ENCODE peak calls at places on chromosomes 3 and 15, in seven cellular contexts. P, W, S, I, M, H and U are unnamed samples. For H3K4me1, the result is how much of the 10 kb centered on the place peaks cover.

GRCh38 chr3:35335703-35336102 is 303.6 kb upstream of the ARPP21 start:
- DNase-seq in M (no peak), P (no peak), W (no peak), I (no peak), S (no peak), H (no peak), U (no peak)

GRCh38 chr3:63719796-63720445 is 67.4 kb downstream of the SNTN start:
- DNase-seq in H (no peak), S (no peak), P (no peak), I (no peak), M (no peak), W (no peak), U (no peak)

GRCh38 chr3:120908030-120908802 is at the start of gene STXBP5L:
- DNase-seq in M (peak), H (no peak), W (peak), S (peak), I (peak), P (peak), U (peak)

GRCh38 chr3:196186661-196187573 is 24.3 kb downstream of the ZDHHC19 start:
- DNase-seq in S (no peak), I (no peak), H (no peak), M (peak), W (no peak), P (no peak), U (no peak)

GRCh38 chr3:181913254-181913653 is 201.5 kb downstream of the SOX2 start:
- DNase-seq in H (no peak), P (no peak), S (no peak), W (no peak), M (no peak), I (no peak), U (no peak)

GRCh38 chr3:130414457-130414856 is 69.0 kb downstream of the COL6A5 start:
- DNase-seq in W (no peak), S (no peak), H (no peak), I (no peak), P (no peak), M (no peak), U (no peak)

GRCh38 chr15:37015025-37015424 is 85.3 kb downstream of the MEIS2 start:
- DNase-seq in I (no peak), M (no peak), S (no peak), W (no peak), P (no peak), H (no peak), U (no peak)

GRCh38 chr15:98648654-98649537 is 557 bp downstream of the IGF1R start:
- DNase-seq in P (no peak), M (peak), I (no peak), H (no peak), S (no peak), W (peak), U (peak)

GRCh38 chr15:62067448-62068044 is 769 bp downstream of the C2CD4A start:
- DNase-seq in I (no peak), H (no peak), M (peak), S (no peak), W (no peak), P (no peak), U (peak)

GRCh38 chr15:74754593-74755215 is 6.1 kb downstream of the CYP1A2 start:
- DNase-seq in W (no peak), H (no peak), I (no peak), S (no peak), P (no peak), M (no peak), U (no peak)

GRCh38 chr3:73602171-73602570 is 22.6 kb downstream of the PDZRN3 start:
- DNase-seq in H (no peak), W (no peak), M (no peak), I (no peak), P (no peak), S (no peak), U (no peak)

GRCh38 chr3:195897081-195897852 is 11.1 kb downstream of the TNK2 start:
- DNase-seq in S (peak), W (peak), P (no peak), I (peak), M (peak), H (no peak), U (no peak)

GRCh38 chr3:143476965-143477640 is 357.5 kb downstream of the CHST2 start:
- DNase-seq in P (no peak), M (no peak), I (no peak), S (no peak), H (no peak), W (no peak), U (no peak)

GRCh38 chr3:177946515-177946914 is 589.7 kb upstream of the KCNMB2 start:
- DNase-seq in S (no peak), W (no peak), M (no peak), P (no peak), I (no peak), H (no peak), U (no peak)

GRCh38 chr3:114363554-114364202 is 69.8 kb downstream of the TIGIT start:
- DNase-seq in W (no peak), P (no peak), I (no peak), H (no peak), M (no peak), S (no peak), U (no peak)

GRCh38 chr3:86695752-86696151 is 295.2 kb downstream of the VGLL3 start:
- DNase-seq in S (no peak), P (no peak), I (no peak), M (no peak), H (no peak), W (no peak), U (no peak)

GRCh38 chr3:190209533-190209932 is 88.8 kb upstream of the P3H2 start:
- DNase-seq in P (no peak), M (no peak), H (no peak), W (no peak), S (no peak), I (no peak), U (no peak)

GRCh38 chr3:183008799-183009198 is 28.5 kb upstream of the DCUN1D1 start:
- DNase-seq in M (no peak), H (no peak), S (no peak), P (no peak), I (no peak), W (no peak), U (no peak)

GRCh38 chr3:195744437-195744836 is 23.7 kb downstream of the MUC20 start:
- DNase-seq in I (no peak), W (no peak), M (no peak), S (no peak), P (no peak), H (no peak), U (no peak)

GRCh38 chr3:152298393-152299242 is 29.9 kb downstream of the MBNL1 start:
- DNase-seq in I (no peak), S (peak), H (peak), P (no peak), W (peak), M (peak), U (peak)

GRCh38 chr3:97687734-97688133 is 76.8 kb upstream of the ARL6 start:
- DNase-seq in M (no peak), I (no peak), P (no peak), H (no peak), S (no peak), W (no peak), U (peak)

GRCh38 chr3:81311321-81311720 is 450.1 kb downstream of the GBE1 start:
- DNase-seq in I (no peak), W (no peak), M (no peak), S (no peak), H (no peak), P (no peak), U (no peak)

GRCh38 chr15:34754674-34755418 is at the start of gene GJD2:
- DNase-seq in M (no peak), W (peak), S (no peak), H (no peak), I (no peak), P (no peak), U (peak)

GRCh38 chr15:81894069-81894468 is 151.7 kb downstream of the MEX3B start:
- DNase-seq in W (no peak), S (no peak), M (no peak), P (no peak), H (no peak), I (no peak), U (no peak)
- H3K4me1 ChIP-seq in W (under half), S (under half), M (under half), P (under half), H (under half), I (under half), U (under half)

GRCh38 chr3:10290476-10291138 is 2.1 kb downstream of the GHRL start:
- DNase-seq in I (no peak), M (no peak), H (no peak), S (no peak), P (no peak), W (no peak), U (no peak)

GRCh38 chr3:10291139-10291500 is 1.6 kb downstream of the GHRL start:
- DNase-seq in W (no peak), P (no peak), M (no peak), H (no peak), I (no peak), S (no peak), U (no peak)

GRCh38 chr3:10294030-10294591 is 1.4 kb upstream of the GHRL start:
- DNase-seq in P (no peak), M (no peak), H (no peak), S (no peak), W (no peak), I (no peak), U (no peak)

GRCh38 chr3:10291641-10292040 is 1.1 kb downstream of the GHRL start:
- DNase-seq in I (no peak), P (no peak), H (no peak), M (no peak), S (no peak), W (no peak), U (no peak)

DNA sequence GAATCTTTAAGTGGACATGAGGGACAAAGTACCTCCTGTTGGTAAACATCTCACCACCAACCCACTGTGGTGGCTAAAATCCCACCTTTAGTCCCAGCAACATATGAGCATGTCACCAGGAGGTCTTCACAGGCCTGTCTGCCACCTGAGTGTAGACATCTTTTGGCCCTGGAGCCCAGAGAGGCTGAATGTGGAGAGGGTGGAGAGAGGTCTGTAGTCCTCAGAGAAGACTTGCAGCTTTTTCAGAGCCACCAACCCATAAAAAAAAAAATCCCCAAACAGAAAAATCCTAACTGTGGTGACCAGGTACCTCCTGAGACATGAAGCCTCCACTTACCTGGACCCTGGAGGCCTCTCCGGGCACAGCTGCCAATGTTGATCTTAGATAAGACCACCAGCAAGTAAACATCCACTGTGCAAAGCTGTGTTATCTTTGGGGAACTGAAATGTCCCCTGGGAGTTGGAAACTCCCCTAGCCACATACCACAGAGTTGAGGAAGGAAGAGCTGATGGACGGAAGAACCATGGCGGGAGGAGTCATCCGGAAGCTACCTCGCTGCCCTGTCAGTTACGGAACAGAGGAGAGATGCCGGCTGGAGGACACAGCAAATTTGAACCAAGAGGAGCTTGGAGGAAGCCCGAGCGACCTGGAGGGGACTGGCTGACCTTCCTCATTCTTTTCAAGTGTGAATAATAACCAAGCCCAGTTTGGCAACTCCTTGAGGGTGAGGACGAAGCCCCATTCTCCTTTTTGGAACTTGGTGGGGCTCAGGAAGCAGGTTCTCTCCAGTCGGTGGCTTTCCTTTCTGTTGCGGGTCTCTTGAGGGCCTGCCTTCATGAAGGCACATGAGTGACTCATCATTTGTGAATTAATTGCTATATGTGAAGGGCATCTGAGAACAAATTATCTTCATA is at the start of gene GHRL:
- DNase-seq in S (no peak), P (no peak), H (no peak), W (peak), M (no peak), I (no peak), U (no peak)
- TF ChIP-seq POLR2A in S (no peak), P (no peak), H (no peak), W (no peak), M (no peak), I (no peak), U (no peak)

GRCh38 chr3:42184622-42185010 is 81.4 kb downstream of the CCK start:
- DNase-seq in I (no peak), W (no peak), M (no peak), P (no peak), H (no peak), S (no peak), U (no peak)

GRCh38 chr3:42185044-42185443 is 80.9 kb downstream of the CCK start:
- DNase-seq in H (no peak), M (no peak), P (no peak), I (no peak), S (no peak), W (no peak), U (no peak)

GRCh38 chr3:42183991-42184621 is 81.9 kb downstream of the CCK start:
- DNase-seq in M (no peak), I (no peak), H (no peak), W (no peak), P (no peak), S (no peak), U (no peak)

GRCh38 chr3:42180901-42181300 is 85.1 kb downstream of the CCK start:
- DNase-seq in S (no peak), M (no peak), H (no peak), W (no peak), I (peak), P (no peak), U (no peak)

DNA sequence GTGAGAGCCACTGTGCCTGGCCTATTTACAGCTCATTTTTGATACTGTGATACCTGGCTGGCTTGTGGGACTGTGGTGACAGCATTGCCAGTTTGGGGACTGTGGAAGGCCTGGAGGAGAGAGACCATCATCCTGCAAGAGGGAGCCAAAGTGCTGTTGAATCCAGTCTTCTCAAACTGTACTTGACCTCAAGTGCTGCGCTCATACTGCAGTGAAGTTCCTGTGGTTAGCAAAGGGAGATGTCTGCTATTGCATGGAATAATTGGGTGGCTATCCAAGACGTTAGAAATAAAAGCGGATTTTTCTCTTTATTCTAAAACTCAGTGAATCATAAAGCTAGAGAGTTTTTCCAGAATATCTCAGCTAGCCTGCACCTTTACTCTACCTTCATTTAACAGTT is 83.4 kb downstream of the CCK start:
- DNase-seq in P (no peak), S (no peak), H (no peak), I (no peak), M (no peak), W (no peak), U (no peak)
- H3K4me1 ChIP-seq in P (under half), S (under half), H (half or more), I (under half), M (under half), W (under half), U (under half)

GRCh38 chr3:9395570-9396300 is 1.7 kb upstream of the SETD5 start:
- DNase-seq in S (no peak), P (no peak), W (no peak), I (no peak), H (no peak), M (no peak), U (no peak)
- TF ChIP-seq POLR2A in S (no peak), P (no peak), W (no peak), I (no peak), H (no peak), M (no peak), U (no peak)

DNA sequence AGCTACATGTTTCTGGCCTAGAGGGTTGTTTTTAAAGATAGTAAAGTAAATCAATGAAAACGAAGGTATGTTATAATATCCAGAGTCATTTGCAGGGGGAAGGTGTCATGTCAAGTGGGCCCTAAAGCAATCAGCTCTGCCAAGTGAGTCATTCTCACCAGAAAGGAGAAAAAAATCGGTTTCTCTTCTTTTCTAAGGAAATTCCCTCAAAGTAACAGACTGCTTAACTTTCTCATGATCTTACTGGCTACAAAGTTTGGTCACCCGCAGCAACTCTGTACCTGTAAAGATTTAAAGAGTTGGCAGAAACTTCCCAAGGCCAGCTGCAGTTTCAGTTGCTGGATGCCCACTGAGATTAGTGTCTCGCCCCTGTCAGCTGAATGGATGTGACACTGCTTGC is 5.5 kb upstream of the FSIP1 start:
- DNase-seq in P (no peak), I (no peak), S (no peak), W (no peak), H (no peak), M (no peak), U (no peak)
- H3K4me1 ChIP-seq in P (under half), I (under half), S (under half), W (under half), H (half or more), M (under half), U (under half)

GRCh38 chr3:15332405-15333098 is at the start of gene SH3BP5:
- DNase-seq in P (peak), S (peak), W (peak), M (peak), H (no peak), I (peak), U (peak)

GRCh38 chr3:15333099-15333956 is 942 bp upstream of the SH3BP5 start:
- DNase-seq in M (peak), W (peak), H (no peak), S (no peak), I (no peak), P (no peak), U (peak)

GRCh38 chr3:15330031-15330596 is 2.3 kb downstream of the SH3BP5 start:
- DNase-seq in S (no peak), P (no peak), H (no peak), I (peak), M (peak), W (no peak), U (peak)

GRCh38 chr3:15331072-15331605 is 1.2 kb downstream of the SH3BP5 start:
- DNase-seq in I (no peak), W (no peak), P (no peak), S (no peak), M (no peak), H (no peak), U (no peak)

GRCh38 chr3:15331606-15332404 is 581 bp downstream of the SH3BP5 start:
- DNase-seq in W (no peak), S (peak), I (no peak), H (no peak), P (no peak), M (peak), U (peak)
- TF ChIP-seq POLR2A in W (no peak), S (no peak), I (no peak), H (no peak), P (no peak), M (no peak), U (no peak)

DNA sequence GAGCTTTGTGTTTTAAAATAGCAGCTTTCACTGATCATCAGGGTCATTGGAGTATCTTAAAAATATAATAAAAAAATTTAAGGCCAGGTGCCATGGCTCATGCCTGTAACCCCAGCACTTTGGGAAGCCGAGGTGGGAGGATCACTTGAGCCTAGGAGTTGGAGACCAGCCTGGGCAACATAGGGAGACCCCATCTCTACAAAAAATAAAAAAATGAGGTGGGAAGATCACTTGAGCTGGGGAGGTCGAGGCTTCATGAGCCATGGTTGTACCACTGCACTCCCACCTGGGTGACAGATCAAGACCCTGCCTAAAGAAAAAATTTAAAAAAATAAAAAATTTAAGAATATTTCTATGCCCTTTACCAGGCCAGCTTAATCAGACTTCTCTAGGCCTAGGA is 1.5 kb downstream of the HMCES start:
- DNase-seq in W (no peak), I (no peak), S (no peak), M (no peak), H (no peak), P (no peak), U (no peak)
- H3K4me1 ChIP-seq in W (under half), I (under half), S (under half), M (under half), H (half or more), P (under half), U (under half)

DNA sequence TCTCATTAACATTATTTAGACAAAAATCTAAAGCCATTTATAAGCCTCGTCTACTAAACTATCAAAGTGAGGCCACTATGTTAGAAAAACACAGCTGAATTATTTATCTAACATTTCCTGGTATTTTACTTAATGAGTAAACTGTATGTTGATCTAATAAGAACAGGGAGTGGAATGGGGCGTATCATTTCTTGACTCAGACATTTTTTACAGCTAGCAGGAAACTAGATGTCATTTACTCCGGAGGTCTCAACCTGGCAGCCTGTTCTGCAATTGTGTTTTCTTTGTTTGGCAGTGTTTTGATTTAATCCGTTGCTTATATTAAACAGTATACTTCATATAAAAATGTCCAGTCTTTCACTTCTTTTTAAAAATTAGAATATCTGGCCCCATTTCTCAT is 79.1 kb upstream of the ABI3BP start:
- DNase-seq in I (no peak), H (no peak), S (peak), W (no peak), M (no peak), P (no peak), U (no peak)
- TF ChIP-seq POLR2A in I (no peak), H (no peak), S (no peak), W (no peak), M (no peak), P (no peak), U (no peak)

GRCh38 chr15:56042523-56042922 is 49.1 kb upstream of the NEDD4 start:
- DNase-seq in H (no peak), I (no peak), P (no peak), W (no peak), S (no peak), M (no peak), U (no peak)
- H3K4me1 ChIP-seq in H (under half), I (under half), P (under half), W (under half), S (under half), M (under half), U (under half)

GRCh38 chr3:7290062-7290825 is 429.3 kb downstream of the GRM7 start:
- DNase-seq in S (no peak), H (no peak), M (no peak), I (no peak), P (no peak), W (no peak), U (no peak)
- TF ChIP-seq POLR2A in S (no peak), H (no peak), M (no peak), I (no peak), P (no peak), W (no peak), U (no peak)